ENCODE peak calls at places on chromosomes 5 and 9, in seven cellular contexts. L is K562, I is HepG2, B is HCT116, T is SK-N-SH, K is GM12878, E is H1. M is an unnamed sample.
A peak's percentile ranks its signal among the peaks of the same experiment; 100 is the strongest.

GRCh38 chr9:34686231-34686630 is 4.8 kb downstream of the CCL19 start:
- DNase-seq in I (no peak), B (no peak), E (no peak), K (no peak), T (no peak), L (no peak), M (no peak)

GRCh38 chr5:135269828-135270545 is 129.0 kb downstream of the MACROH2A1 start:
- DNase-seq in K (no peak), I (no peak), L (no peak), B (no peak), T (no peak), E (no peak), M (no peak)

GRCh38 chr5:56085205-56085604 is 90.4 kb upstream of the IL6ST start:
- DNase-seq in E (no peak), I (no peak), T (no peak), B (no peak), L (no peak), K (no peak), M (no peak)

GRCh38 chr5:78508231-78508765 is 140.3 kb downstream of the LHFPL2 start:
- DNase-seq in T (no peak), E (no peak), K (no peak), B (no peak), L (no peak), I (peak; percentile 60), M (no peak)

GRCh38 chr9:10265102-10265708 is 347.6 kb downstream of the PTPRD start:
- DNase-seq in B (no peak), K (no peak), E (no peak), L (no peak), I (no peak), T (no peak), M (no peak)

GRCh38 chr5:176870110-176870591 is 29.0 kb downstream of the HK3 start:
- DNase-seq in E (peak; percentile 21), T (peak; percentile 84), B (peak; percentile 57), K (no peak), I (peak; percentile 51), L (peak; percentile 85), M (peak; percentile 65)

GRCh38 chr9:88776717-88777497 is 214.4 kb upstream of the S1PR3 start:
- DNase-seq in B (no peak), K (no peak), E (no peak), T (no peak), I (peak; percentile 15), L (no peak), M (peak; percentile 22)

GRCh38 chr5:150281987-150282386 is 7.6 kb downstream of the CAMK2A start:
- DNase-seq in E (no peak), I (no peak), K (no peak), B (no peak), L (no peak), T (no peak), M (no peak)

GRCh38 chr5:75277463-75277862 is 40.8 kb upstream of the ANKRD31 start:
- DNase-seq in K (no peak), E (no peak), T (no peak), L (no peak), I (no peak), B (peak; percentile 21), M (no peak)

GRCh38 chr5:1312993-1313833 is 18.3 kb upstream of the TERT start:
- DNase-seq in B (no peak), T (no peak), K (peak; percentile 95), I (no peak), L (no peak), E (no peak), M (no peak)

GRCh38 chr5:40578501-40579451 is 100.9 kb upstream of the PTGER4 start:
- DNase-seq in K (peak; percentile 76), T (no peak), E (no peak), I (no peak), L (no peak), B (no peak), M (no peak)

GRCh38 chr5:141846031-141846430 is 32.2 kb downstream of the PCDH1 start:
- DNase-seq in I (no peak), L (no peak), E (no peak), B (no peak), K (no peak), T (peak; percentile 82), M (no peak)

GRCh38 chr9:128254855-128255759 is 20.7 kb downstream of the GOLGA2 start:
- DNase-seq in I (peak; percentile 51), L (peak; percentile 93), K (no peak), T (peak; percentile 93), E (no peak), B (peak; percentile 16), M (peak; percentile 80)

GRCh38 chr5:167992868-167993267 is 298.6 kb upstream of the WWC1 start:
- DNase-seq in T (no peak), E (no peak), B (no peak), L (no peak), K (no peak), I (no peak), M (no peak)

GRCh38 chr5:100852988-100853449 is 50.1 kb downstream of the ST8SIA4 start:
- DNase-seq in L (no peak), B (no peak), E (no peak), I (no peak), T (no peak), K (peak; percentile 89), M (no peak)

GRCh38 chr5:156367602-156368001 is 40.6 kb downstream of the SGCD start:
- DNase-seq in T (no peak), L (no peak), K (no peak), I (peak; percentile 2), B (no peak), E (no peak), M (no peak)

GRCh38 chr5:37086466-37087178 is 162.6 kb downstream of the CPLANE1 start:
- DNase-seq in T (no peak), B (no peak), E (peak; percentile 39), K (no peak), I (peak; percentile 56), L (no peak), M (no peak)

GRCh38 chr5:1707467-1707866 is 92.2 kb downstream of the MRPL36 start:
- DNase-seq in T (no peak), L (no peak), I (no peak), B (no peak), E (no peak), K (no peak), M (no peak)

GRCh38 chr5:170861295-170861854 is 443 bp upstream of the RANBP17 start:
- DNase-seq in K (no peak), I (no peak), B (no peak), L (no peak), E (no peak), T (no peak), M (no peak)

GRCh38 chr9:20703146-20703545 is 19.1 kb downstream of the FOCAD start:
- DNase-seq in B (no peak), I (no peak), L (no peak), T (no peak), E (no peak), K (no peak), M (no peak)

GRCh38 chr9:137949260-137949659 is 71.7 kb downstream of the CACNA1B start:
- DNase-seq in T (no peak), E (no peak), L (no peak), I (no peak), K (no peak), B (no peak), M (peak; percentile 38)
- TF ChIP-seq JUND in T (no peak), E (no peak), L (no peak), I (no peak), K (no peak), B (no peak), M (no peak)

GRCh38 chr9:12753931-12754330 is 20.9 kb upstream of the LURAP1L start:
- DNase-seq in L (no peak), K (no peak), I (no peak), B (no peak), E (no peak), T (no peak), M (no peak)

GRCh38 chr9:12748954-12749353 is 25.9 kb upstream of the LURAP1L start:
- DNase-seq in B (no peak), E (no peak), T (no peak), K (no peak), L (no peak), I (no peak), M (no peak)

GRCh38 chr9:12748016-12748415 is 26.8 kb upstream of the LURAP1L start:
- DNase-seq in L (no peak), T (no peak), K (no peak), I (no peak), E (no peak), B (no peak), M (no peak)
- TF ChIP-seq JUND in L (no peak), T (no peak), K (no peak), I (no peak), E (no peak), B (no peak), M (no peak)

DNA sequence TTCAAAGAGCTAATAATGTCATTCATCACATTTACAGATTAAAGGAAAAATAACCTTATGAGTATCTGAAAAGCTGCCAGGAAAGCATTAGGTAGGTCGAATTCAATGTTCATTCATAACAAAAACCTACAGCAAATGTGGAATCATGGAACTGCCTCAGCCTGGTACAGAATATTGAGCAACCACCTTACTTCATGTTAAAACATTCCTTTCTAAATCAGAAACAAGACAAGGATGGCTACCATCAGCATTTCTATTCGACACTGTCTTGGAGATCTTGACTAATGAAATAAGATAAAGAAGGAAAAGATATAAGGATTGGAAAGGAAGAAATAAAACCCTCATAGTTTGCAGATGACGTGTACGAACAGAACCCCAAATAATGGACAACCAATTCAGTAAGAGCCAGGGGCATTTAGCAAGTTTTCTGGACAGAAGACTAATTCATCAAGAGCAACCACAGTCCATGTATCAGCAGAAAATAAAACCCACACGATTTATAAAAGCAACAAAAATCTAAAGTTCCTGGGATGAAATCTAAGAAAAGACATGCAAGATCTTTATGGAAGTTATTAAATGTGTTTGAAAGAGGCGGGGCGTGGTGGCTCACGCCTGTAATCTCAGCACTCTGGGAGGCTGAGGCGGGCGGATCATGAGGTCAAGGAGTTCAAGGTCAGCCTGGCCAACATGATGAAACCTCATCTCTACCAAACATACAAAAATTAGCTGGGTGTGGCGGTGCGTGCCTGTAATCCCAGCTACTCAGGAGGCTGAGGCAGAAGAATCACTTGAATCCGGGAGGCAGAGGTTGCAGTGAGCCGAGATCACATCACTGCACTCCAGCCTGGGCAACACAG is 37.8 kb upstream of the NRARP start:
- DNase-seq in K (no peak), L (no peak), B (no peak), I (no peak), E (no peak), T (no peak), M (no peak)
- TF ChIP-seq JUND in K (no peak), L (no peak), B (no peak), I (no peak), E (no peak), T (no peak), M (no peak)

GRCh38 chr5:111999286-111999685 is 242.3 kb upstream of the NREP start:
- DNase-seq in E (no peak), B (no peak), I (no peak), K (no peak), T (no peak), L (no peak), M (no peak)

GRCh38 chr5:111996574-111996973 is 239.6 kb upstream of the NREP start:
- DNase-seq in T (no peak), B (no peak), E (no peak), K (no peak), I (no peak), L (no peak), M (no peak)

GRCh38 chr5:111995701-111996100 is 238.7 kb upstream of the NREP start:
- DNase-seq in L (no peak), T (no peak), K (no peak), I (no peak), B (no peak), E (no peak), M (no peak)

GRCh38 chr5:111998871-111999270 is 241.9 kb upstream of the NREP start:
- DNase-seq in K (no peak), I (no peak), B (no peak), T (no peak), L (no peak), E (no peak), M (no peak)

GRCh38 chr5:111997308-111998159 is 240.5 kb upstream of the NREP start:
- DNase-seq in L (no peak), B (peak; percentile 13), E (no peak), I (no peak), K (no peak), T (no peak), M (no peak)
- TF ChIP-seq JUND in L (no peak), B (no peak), E (no peak), I (no peak), K (no peak), T (peak; percentile 99), M (no peak)

M was measured in T47D.